ENCODE peak calls at places on chromosomes 13 and 19, in ten cellular contexts. F is nephron progenitor cell; C is cardiac fibroblast; L is heart left ventricle; R is GM10248; O is stimulated activated CD8-positive, alpha-beta memory T cell treated with anti-CD3 and anti-CD28 coated beads, Interleukin-15, amount 100 ng/mL, for 1 hour; W is stimulated activated CD4-positive, alpha-beta T cell treated with anti-CD3 and anti-CD28 coated beads, Interleukin-15, amount 100 ng/mL, for 1 hour; H is endothelial cell; T is ELR; S is EL. M is an unnamed sample.

GRCh38 chr13:40060318-40061007 is 405.0 kb downstream of the COG6 start:
- DNase-seq in F (no peak), C (peak), L (no peak), R (peak), O (no peak), W (no peak), H (no peak), T (peak), S (peak), M (peak)

GRCh38 chr19:48628486-48629296 is 8.5 kb downstream of the DBP start:
- DNase-seq in F (no peak), C (no peak), L (no peak), R (no peak), O (no peak), W (no peak), H (no peak), T (no peak), S (no peak), M (no peak)

GRCh38 chr19:48424694-48425219 is 21.0 kb upstream of the GRWD1 start:
- DNase-seq in F (no peak), C (peak), L (no peak), R (peak), O (no peak), W (no peak), H (no peak), T (peak), S (peak), M (peak)

GRCh38 chr13:103961129-103961528 is 894.9 kb upstream of the SLC10A2 start:
- DNase-seq in F (no peak), C (no peak), L (no peak), R (no peak), O (no peak), W (no peak), H (no peak), T (no peak), S (no peak), M (no peak)

GRCh38 chr19:17999685-18000479 is 8.1 kb upstream of the ARRDC2 start:
- DNase-seq in F (no peak), C (no peak), L (no peak), R (no peak), O (no peak), W (no peak), H (no peak), T (no peak), S (no peak), M (no peak)

GRCh38 chr13:78194904-78195639 is 276.4 kb upstream of the EDNRB start:
- DNase-seq in F (no peak), C (peak), L (no peak), R (no peak), O (no peak), W (no peak), H (no peak), T (peak), S (peak), M (peak)

GRCh38 chr13:30872685-30873443 is 33.2 kb upstream of the MEDAG start:
- DNase-seq in F (no peak), C (peak), L (no peak), R (no peak), O (no peak), W (no peak), H (peak), T (peak), S (peak), M (peak)

GRCh38 chr19:36605839-36606478 is 846 bp downstream of the ZNF382 start:
- DNase-seq in F (no peak), C (peak), L (no peak), R (peak), O (no peak), W (no peak), H (no peak), T (no peak), S (no peak), M (no peak)

GRCh38 chr19:2976609-2977000 is 759 bp upstream of the TLE6 start:
- DNase-seq in F (no peak), C (no peak), L (no peak), R (peak), O (no peak), W (no peak), H (no peak), T (no peak), S (no peak), M (no peak)

GRCh38 chr13:80249906-80250513 is 90.9 kb downstream of the SPRY2 start:
- DNase-seq in F (no peak), C (peak), L (no peak), R (no peak), O (no peak), W (no peak), H (no peak), T (peak), S (peak), M (no peak)

GRCh38 chr19:8610041-8610927 is at the start of gene ADAMTS10:
- DNase-seq in F (peak), C (peak), L (peak), R (no peak), O (no peak), W (peak), H (peak), T (no peak), S (peak), M (peak)

GRCh38 chr19:51971624-51972023 is 15.0 kb downstream of the ZNF350 start:
- DNase-seq in F (peak), C (peak), L (no peak), R (no peak), O (no peak), W (no peak), H (no peak), T (peak), S (no peak), M (peak)

GRCh38 chr19:19096641-19097627 is 33.1 kb downstream of the SLC25A42 start:
- DNase-seq in F (no peak), C (no peak), L (no peak), R (no peak), O (no peak), W (no peak), H (no peak), T (no peak), S (no peak), M (no peak)

GRCh38 chr13:20151612-20152011 is 9.2 kb downstream of the GJA3 start:
- DNase-seq in F (no peak), C (no peak), L (no peak), R (no peak), O (no peak), W (no peak), H (no peak), T (no peak), S (no peak), M (no peak)

GRCh38 chr19:42324655-42325307 is 654 bp upstream of the MEGF8 start:
- DNase-seq in F (peak), C (no peak), L (no peak), R (no peak), O (no peak), W (no peak), H (no peak), T (no peak), S (no peak), M (no peak)

GRCh38 chr19:1513492-1514294 is 874 bp upstream of the ADAMTSL5 start:
- DNase-seq in F (peak), C (peak), L (no peak), R (peak), O (no peak), W (peak), H (peak), T (peak), S (peak), M (peak)

GRCh38 chr13:28494537-28494860 is 429 bp downstream of the FLT1 start:
- DNase-seq in F (peak), C (peak), L (no peak), R (peak), O (no peak), W (no peak), H (peak), T (peak), S (no peak), M (no peak)

GRCh38 chr19:8208710-8209110 is 460 bp upstream of the CERS4 start:
- DNase-seq in F (no peak), C (no peak), L (no peak), R (no peak), O (no peak), W (no peak), H (no peak), T (no peak), S (no peak), M (peak)

GRCh38 chr13:111475488-111475887 is 155.0 kb downstream of the TEX29 start:
- DNase-seq in F (no peak), C (no peak), L (no peak), R (no peak), O (no peak), W (no peak), H (no peak), T (no peak), S (no peak), M (no peak)

GRCh38 chr13:50162001-50162400 is 146.8 kb downstream of the KCNRG start:
- DNase-seq in F (no peak), C (no peak), L (no peak), R (no peak), O (no peak), W (no peak), H (no peak), T (no peak), S (no peak), M (no peak)

GRCh38 chr13:42728507-42729180 is 52.7 kb upstream of the FAM216B start:
- DNase-seq in F (no peak), C (no peak), L (no peak), R (no peak), O (no peak), W (no peak), H (no peak), T (peak), S (no peak), M (no peak)

GRCh38 chr19:19217110-19217509 is 5.4 kb downstream of the NCAN start:
- DNase-seq in F (no peak), C (peak), L (no peak), R (no peak), O (no peak), W (no peak), H (no peak), T (peak), S (peak), M (no peak)

GRCh38 chr13:113804017-113804702 is 45.1 kb downstream of the TMEM255B start:
- DNase-seq in F (no peak), C (no peak), L (no peak), R (no peak), O (no peak), W (no peak), H (no peak), T (no peak), S (no peak), M (peak)

GRCh38 chr19:16527971-16528521 is 14.2 kb downstream of the CHERP start:
- DNase-seq in F (peak), C (peak), L (no peak), R (no peak), O (no peak), W (no peak), H (peak), T (peak), S (no peak), M (peak)

GRCh38 chr19:16379521-16380313 is 55.1 kb downstream of the KLF2 start:
- DNase-seq in F (no peak), C (no peak), L (no peak), R (no peak), O (no peak), W (no peak), H (no peak), T (no peak), S (no peak), M (no peak)

GRCh38 chr19:29380581-29380980 is 145.2 kb upstream of the VSTM2B start:
- DNase-seq in F (no peak), C (no peak), L (no peak), R (no peak), O (no peak), W (no peak), H (no peak), T (no peak), S (no peak), M (no peak)

GRCh38 chr19:56309511-56310185 is 5.0 kb downstream of the ZSCAN5A start:
- DNase-seq in F (peak), C (peak), L (peak), R (peak), O (peak), W (peak), H (peak), T (peak), S (peak), M (peak)

GRCh38 chr13:27792393-27793218 is at the start of gene GSX1:
- DNase-seq in F (peak), C (peak), L (peak), R (peak), O (no peak), W (no peak), H (peak), T (peak), S (peak), M (peak)